ENCODE peak calls at places on chromosomes 1 and 21, in ten cellular contexts. One of them, this sample, is unnamed.

GRCh38 chr1:39386997-39387396 is 104.4 kb upstream of the BMP8A start:
- DNase-seq in thyroid gland: no peak
- DNase-seq in cardiac fibroblast: no peak
- DNase-seq in AG04449: no peak
- DNase-seq in H9: no peak
- DNase-seq in GM13976: no peak
- DNase-seq in glutamatergic neuron: no peak
- DNase-seq in neural progenitor cell: no peak
- DNase-seq in psoas muscle: no peak
- DNase-seq in tibial artery: no peak
- DNase-seq in this sample: no peak

GRCh38 chr1:219323426-219323825 is 149.7 kb downstream of the LYPLAL1 start:
- DNase-seq in glutamatergic neuron: no peak
- DNase-seq in psoas muscle: no peak
- DNase-seq in H9: no peak
- DNase-seq in neural progenitor cell: no peak
- DNase-seq in GM13976: no peak
- DNase-seq in AG04449: no peak
- DNase-seq in tibial artery: no peak
- DNase-seq in thyroid gland: no peak
- DNase-seq in cardiac fibroblast: peak
- DNase-seq in this sample: no peak

GRCh38 chr1:26915204-26915842 is 1.5 kb upstream of the NR0B2 start:
- DNase-seq in AG04449: no peak
- DNase-seq in glutamatergic neuron: no peak
- DNase-seq in GM13976: no peak
- DNase-seq in psoas muscle: peak
- DNase-seq in tibial artery: no peak
- DNase-seq in cardiac fibroblast: no peak
- DNase-seq in thyroid gland: peak
- DNase-seq in H9: no peak
- DNase-seq in neural progenitor cell: no peak
- DNase-seq in this sample: no peak

GRCh38 chr1:12251442-12251841 is 21.6 kb downstream of the VPS13D start:
- DNase-seq in thyroid gland: no peak
- DNase-seq in tibial artery: no peak
- DNase-seq in GM13976: no peak
- DNase-seq in psoas muscle: no peak
- DNase-seq in neural progenitor cell: no peak
- DNase-seq in glutamatergic neuron: no peak
- DNase-seq in AG04449: peak
- DNase-seq in cardiac fibroblast: no peak
- DNase-seq in H9: no peak
- DNase-seq in this sample: no peak

GRCh38 chr1:76465030-76465429 is 390.5 kb downstream of the ST6GALNAC3 start:
- DNase-seq in tibial artery: no peak
- DNase-seq in H9: no peak
- DNase-seq in neural progenitor cell: no peak
- DNase-seq in glutamatergic neuron: no peak
- DNase-seq in thyroid gland: no peak
- DNase-seq in AG04449: no peak
- DNase-seq in GM13976: no peak
- DNase-seq in cardiac fibroblast: no peak
- DNase-seq in psoas muscle: no peak
- DNase-seq in this sample: no peak

GRCh38 chr1:2190491-2190976 is 4.0 kb downstream of the FAAP20 start:
- DNase-seq in thyroid gland: no peak
- DNase-seq in tibial artery: no peak
- DNase-seq in GM13976: no peak
- DNase-seq in AG04449: no peak
- DNase-seq in neural progenitor cell: no peak
- DNase-seq in cardiac fibroblast: no peak
- DNase-seq in psoas muscle: no peak
- DNase-seq in glutamatergic neuron: no peak
- DNase-seq in H9: no peak
- DNase-seq in this sample: no peak

GRCh38 chr1:63317007-63317813 is 5.2 kb upstream of the FOXD3 start:
- DNase-seq in GM13976: peak
- DNase-seq in psoas muscle: peak
- DNase-seq in cardiac fibroblast: peak
- DNase-seq in neural progenitor cell: peak
- DNase-seq in AG04449: no peak
- DNase-seq in thyroid gland: peak
- DNase-seq in tibial artery: no peak
- DNase-seq in glutamatergic neuron: peak
- DNase-seq in H9: peak
- DNase-seq in this sample: peak

GRCh38 chr1:222777977-222778376 is 36.9 kb upstream of the DISP1 start:
- DNase-seq in cardiac fibroblast: peak
- DNase-seq in neural progenitor cell: no peak
- DNase-seq in AG04449: no peak
- DNase-seq in GM13976: no peak
- DNase-seq in tibial artery: no peak
- DNase-seq in psoas muscle: no peak
- DNase-seq in glutamatergic neuron: no peak
- DNase-seq in H9: no peak
- DNase-seq in thyroid gland: no peak
- DNase-seq in this sample: no peak

GRCh38 chr1:25611843-25612242 is 4.7 kb upstream of the MAN1C1 start:
- DNase-seq in AG04449: no peak
- DNase-seq in neural progenitor cell: no peak
- DNase-seq in GM13976: no peak
- DNase-seq in glutamatergic neuron: no peak
- DNase-seq in cardiac fibroblast: no peak
- DNase-seq in thyroid gland: no peak
- DNase-seq in psoas muscle: no peak
- DNase-seq in H9: no peak
- DNase-seq in tibial artery: no peak
- DNase-seq in this sample: no peak

GRCh38 chr1:2250721-2251281 is 22.7 kb downstream of the SKI start:
- DNase-seq in psoas muscle: peak
- DNase-seq in glutamatergic neuron: peak
- DNase-seq in H9: no peak
- DNase-seq in AG04449: no peak
- DNase-seq in GM13976: no peak
- DNase-seq in tibial artery: no peak
- DNase-seq in neural progenitor cell: no peak
- DNase-seq in thyroid gland: peak
- DNase-seq in cardiac fibroblast: no peak
- DNase-seq in this sample: no peak

GRCh38 chr1:55217226-55217996 is 2.2 kb upstream of the USP24 start:
- DNase-seq in H9: no peak
- DNase-seq in cardiac fibroblast: peak
- DNase-seq in glutamatergic neuron: no peak
- DNase-seq in psoas muscle: no peak
- DNase-seq in thyroid gland: no peak
- DNase-seq in GM13976: no peak
- DNase-seq in neural progenitor cell: no peak
- DNase-seq in AG04449: no peak
- DNase-seq in tibial artery: no peak
- DNase-seq in this sample: no peak

GRCh38 chr1:16141573-16142336 is 14.1 kb downstream of the EPHA2 start:
- DNase-seq in thyroid gland: peak
- DNase-seq in cardiac fibroblast: peak
- DNase-seq in psoas muscle: no peak
- DNase-seq in AG04449: no peak
- DNase-seq in tibial artery: peak
- DNase-seq in glutamatergic neuron: no peak
- DNase-seq in GM13976: no peak
- DNase-seq in H9: no peak
- DNase-seq in neural progenitor cell: peak
- DNase-seq in this sample: no peak

GRCh38 chr1:16137890-16138467 is 17.9 kb downstream of the EPHA2 start:
- DNase-seq in neural progenitor cell: no peak
- DNase-seq in thyroid gland: no peak
- DNase-seq in GM13976: no peak
- DNase-seq in H9: no peak
- DNase-seq in glutamatergic neuron: no peak
- DNase-seq in psoas muscle: no peak
- DNase-seq in AG04449: no peak
- DNase-seq in tibial artery: no peak
- DNase-seq in cardiac fibroblast: no peak
- DNase-seq in this sample: no peak

GRCh38 chr1:16139473-16139962 is 16.4 kb downstream of the EPHA2 start:
- DNase-seq in thyroid gland: no peak
- DNase-seq in psoas muscle: no peak
- DNase-seq in neural progenitor cell: no peak
- DNase-seq in GM13976: no peak
- DNase-seq in AG04449: no peak
- DNase-seq in tibial artery: no peak
- DNase-seq in cardiac fibroblast: peak
- DNase-seq in glutamatergic neuron: no peak
- DNase-seq in H9: no peak
- DNase-seq in this sample: no peak

GRCh38 chr1:16138772-16139221 is 17.1 kb downstream of the EPHA2 start:
- DNase-seq in H9: no peak
- DNase-seq in thyroid gland: no peak
- DNase-seq in tibial artery: no peak
- DNase-seq in neural progenitor cell: no peak
- DNase-seq in GM13976: no peak
- DNase-seq in glutamatergic neuron: no peak
- DNase-seq in psoas muscle: no peak
- DNase-seq in cardiac fibroblast: no peak
- DNase-seq in AG04449: no peak
- DNase-seq in this sample: no peak

GRCh38 chr1:16140068-16140596 is 15.7 kb downstream of the EPHA2 start:
- DNase-seq in tibial artery: no peak
- DNase-seq in neural progenitor cell: no peak
- DNase-seq in GM13976: no peak
- DNase-seq in AG04449: no peak
- DNase-seq in glutamatergic neuron: no peak
- DNase-seq in H9: no peak
- DNase-seq in thyroid gland: no peak
- DNase-seq in cardiac fibroblast: no peak
- DNase-seq in psoas muscle: no peak
- DNase-seq in this sample: no peak
- TF ChIP-seq CTCF in tibial artery: no peak
- TF ChIP-seq CTCF in neural progenitor cell: no peak
- TF ChIP-seq CTCF in GM13976: no peak
- TF ChIP-seq CTCF in AG04449: no peak
- TF ChIP-seq CTCF in glutamatergic neuron: no peak
- TF ChIP-seq CTCF in H9: no peak
- TF ChIP-seq CTCF in thyroid gland: no peak
- TF ChIP-seq CTCF in cardiac fibroblast: no peak
- TF ChIP-seq CTCF in psoas muscle: no peak
- TF ChIP-seq CTCF in this sample: no peak

DNA sequence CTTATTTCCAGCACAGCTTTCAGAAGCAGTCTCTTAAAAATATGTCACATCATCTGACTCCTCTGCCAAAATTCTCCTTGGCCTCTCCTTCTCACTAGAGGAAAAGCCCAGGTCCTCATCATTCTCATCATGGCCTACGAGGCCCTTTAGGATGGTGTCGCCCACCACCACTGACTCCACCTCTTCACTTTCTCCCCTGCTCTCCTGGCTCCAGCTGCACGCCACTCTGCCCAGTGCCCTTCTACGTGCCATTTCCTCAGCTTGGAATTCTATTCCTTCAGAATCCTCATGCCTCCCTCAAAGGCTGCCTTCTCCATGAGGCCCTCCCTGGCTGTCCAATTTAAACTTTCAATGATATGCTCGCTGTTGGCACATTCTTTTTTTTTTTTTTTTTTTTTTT is 25.3 kb upstream of the BTG2 start:
- DNase-seq in tibial artery: peak
- DNase-seq in glutamatergic neuron: no peak
- DNase-seq in H9: no peak
- DNase-seq in cardiac fibroblast: no peak
- DNase-seq in GM13976: no peak
- DNase-seq in psoas muscle: no peak
- DNase-seq in neural progenitor cell: no peak
- DNase-seq in AG04449: no peak
- DNase-seq in thyroid gland: no peak
- DNase-seq in this sample: no peak
- TF ChIP-seq CTCF in tibial artery: no peak
- TF ChIP-seq CTCF in glutamatergic neuron: no peak
- TF ChIP-seq CTCF in H9: no peak
- TF ChIP-seq CTCF in cardiac fibroblast: no peak
- TF ChIP-seq CTCF in GM13976: no peak
- TF ChIP-seq CTCF in psoas muscle: no peak
- TF ChIP-seq CTCF in neural progenitor cell: no peak
- TF ChIP-seq CTCF in AG04449: no peak
- TF ChIP-seq CTCF in thyroid gland: no peak
- TF ChIP-seq CTCF in this sample: no peak

GRCh38 chr1:204987689-204988088 is 55.3 kb upstream of the CNTN2 start:
- DNase-seq in GM13976: no peak
- DNase-seq in cardiac fibroblast: no peak
- DNase-seq in tibial artery: no peak
- DNase-seq in glutamatergic neuron: no peak
- DNase-seq in H9: no peak
- DNase-seq in thyroid gland: no peak
- DNase-seq in neural progenitor cell: no peak
- DNase-seq in psoas muscle: no peak
- DNase-seq in AG04449: no peak
- DNase-seq in this sample: no peak
- TF ChIP-seq CTCF in GM13976: no peak
- TF ChIP-seq CTCF in cardiac fibroblast: no peak
- TF ChIP-seq CTCF in tibial artery: no peak
- TF ChIP-seq CTCF in glutamatergic neuron: no peak
- TF ChIP-seq CTCF in H9: no peak
- TF ChIP-seq CTCF in thyroid gland: no peak
- TF ChIP-seq CTCF in neural progenitor cell: no peak
- TF ChIP-seq CTCF in psoas muscle: no peak
- TF ChIP-seq CTCF in AG04449: no peak
- TF ChIP-seq CTCF in this sample: no peak

GRCh38 chr21:37032877-37033471 is 26.5 kb downstream of the RIPPLY3 start:
- DNase-seq in thyroid gland: no peak
- DNase-seq in tibial artery: no peak
- DNase-seq in psoas muscle: no peak
- DNase-seq in cardiac fibroblast: peak
- DNase-seq in H9: no peak
- DNase-seq in neural progenitor cell: no peak
- DNase-seq in AG04449: peak
- DNase-seq in GM13976: no peak
- DNase-seq in glutamatergic neuron: no peak
- DNase-seq in this sample: no peak

GRCh38 chr21:37030864-37031263 is 24.4 kb downstream of the RIPPLY3 start:
- DNase-seq in psoas muscle: no peak
- DNase-seq in glutamatergic neuron: no peak
- DNase-seq in neural progenitor cell: no peak
- DNase-seq in GM13976: no peak
- DNase-seq in cardiac fibroblast: no peak
- DNase-seq in H9: no peak
- DNase-seq in tibial artery: no peak
- DNase-seq in AG04449: no peak
- DNase-seq in thyroid gland: no peak
- DNase-seq in this sample: no peak

GRCh38 chr21:37032293-37032692 is 25.8 kb downstream of the RIPPLY3 start:
- DNase-seq in psoas muscle: no peak
- DNase-seq in tibial artery: no peak
- DNase-seq in GM13976: no peak
- DNase-seq in cardiac fibroblast: no peak
- DNase-seq in H9: no peak
- DNase-seq in AG04449: no peak
- DNase-seq in thyroid gland: no peak
- DNase-seq in glutamatergic neuron: no peak
- DNase-seq in neural progenitor cell: no peak
- DNase-seq in this sample: no peak

DNA sequence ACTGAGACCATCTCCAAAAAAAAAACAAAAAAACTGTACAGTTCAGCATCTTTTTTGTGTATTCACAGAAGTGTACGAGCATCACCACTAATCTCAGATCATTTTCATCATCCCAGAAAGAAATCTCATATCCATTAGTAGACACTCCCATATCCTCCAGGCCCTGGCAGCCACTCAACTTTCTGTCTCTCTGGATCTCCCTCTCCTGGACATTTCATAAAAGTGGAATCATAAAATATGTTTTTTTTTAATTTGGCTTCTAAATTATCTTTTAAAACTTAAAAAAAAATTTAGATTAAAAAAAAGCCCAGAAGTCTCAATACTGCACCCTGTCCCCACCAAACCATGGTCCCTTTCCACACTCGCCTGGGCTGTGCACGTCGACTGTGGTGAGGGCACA is 22.1 kb downstream of the RIPPLY3 start:
- DNase-seq in H9: no peak
- DNase-seq in cardiac fibroblast: peak
- DNase-seq in AG04449: no peak
- DNase-seq in GM13976: no peak
- DNase-seq in tibial artery: no peak
- DNase-seq in psoas muscle: no peak
- DNase-seq in glutamatergic neuron: no peak
- DNase-seq in thyroid gland: no peak
- DNase-seq in neural progenitor cell: no peak
- DNase-seq in this sample: no peak
- TF ChIP-seq CTCF in H9: no peak
- TF ChIP-seq CTCF in cardiac fibroblast: no peak
- TF ChIP-seq CTCF in AG04449: no peak
- TF ChIP-seq CTCF in GM13976: no peak
- TF ChIP-seq CTCF in tibial artery: no peak
- TF ChIP-seq CTCF in psoas muscle: no peak
- TF ChIP-seq CTCF in glutamatergic neuron: no peak
- TF ChIP-seq CTCF in thyroid gland: no peak
- TF ChIP-seq CTCF in neural progenitor cell: no peak
- TF ChIP-seq CTCF in this sample: no peak